ENCODE peak calls at places on chromosome 17, in four cellular contexts. M is psoas muscle, D is cardiac muscle cell, G is testis. A is an unnamed sample.
A peak's percentile ranks its signal among the peaks of the same experiment; 100 is the strongest.

GRCh38 chr17:74823176-74823495 is 36.5 kb downstream of the GRIN2C start:
- DNase-seq in M (no peak), D (no peak), G (no peak), A (no peak)

GRCh38 chr17:49496183-49496865 is 1.2 kb downstream of the NGFR start:
- DNase-seq in M (peak; percentile 90), D (peak; percentile 64), G (peak; percentile 89), A (peak; percentile 89)

GRCh38 chr17:79915850-79916430 is 76.7 kb upstream of the CBX4 start:
- DNase-seq in M (peak; percentile 57), D (peak; percentile 50), G (no peak), A (no peak)

GRCh38 chr17:20315821-20316220 is 151.5 kb downstream of the LGALS9B start:
- DNase-seq in M (no peak), D (no peak), G (no peak), A (no peak)

GRCh38 chr17:13351046-13351445 is 250.7 kb downstream of the HS3ST3A1 start:
- DNase-seq in M (no peak), D (no peak), G (no peak), A (no peak)

GRCh38 chr17:60364006-60364405 is 27.9 kb downstream of the USP32 start:
- DNase-seq in M (no peak), D (no peak), G (no peak), A (no peak)

GRCh38 chr17:40602445-40603443 is 37.5 kb upstream of the CCR7 start:
- DNase-seq in M (no peak), D (no peak), G (no peak), A (peak; percentile 83)

GRCh38 chr17:8766731-8767130 is 8.4 kb upstream of the SPDYE4 start:
- DNase-seq in M (no peak), D (no peak), G (no peak), A (no peak)

GRCh38 chr17:80990921-80991644 is 558 bp upstream of the CHMP6 start:
- DNase-seq in M (no peak), D (no peak), G (no peak), A (no peak)

GRCh38 chr17:16948587-16949376 is 23.1 kb downstream of the TNFRSF13B start:
- DNase-seq in M (no peak), D (no peak), G (peak; percentile 5), A (no peak)

GRCh38 chr17:68511671-68512246 is 471 bp upstream of the PRKAR1A start:
- DNase-seq in M (peak; percentile 91), D (peak; percentile 84), G (peak; percentile 89), A (peak; percentile 93)

GRCh38 chr17:9475259-9475658 is 100.4 kb downstream of the STX8 start:
- DNase-seq in M (no peak), D (peak; percentile 27), G (no peak), A (no peak)

GRCh38 chr17:2849327-2849670 is 53.1 kb downstream of the RAP1GAP2 start:
- DNase-seq in M (no peak), D (no peak), G (no peak), A (no peak)

GRCh38 chr17:1686086-1686485 is 1.4 kb upstream of the PRPF8 start:
- DNase-seq in M (no peak), D (no peak), G (no peak), A (no peak)

GRCh38 chr17:80855968-80856862 is 135.4 kb upstream of the CHMP6 start:
- DNase-seq in M (peak; percentile 91), D (peak; percentile 89), G (no peak), A (peak; percentile 90)

GRCh38 chr17:58960068-58960467 is 146.6 kb downstream of the TRIM37 start:
- DNase-seq in M (no peak), D (peak; percentile 62), G (peak; percentile 20), A (no peak)

GRCh38 chr17:83116311-83116771 is 36.9 kb downstream of the METRNL start:
- DNase-seq in M (peak; percentile 49), D (no peak), G (no peak), A (no peak)

GRCh38 chr17:63249256-63250006 is 196.7 kb downstream of the CYB561 start:
- DNase-seq in M (no peak), D (peak; percentile 77), G (no peak), A (no peak)

GRCh38 chr17:14594690-14595089 is 293.8 kb downstream of the HS3ST3B1 start:
- DNase-seq in M (no peak), D (no peak), G (no peak), A (no peak)

GRCh38 chr17:27489045-27489715 is 32.9 kb downstream of the KSR1 start:
- DNase-seq in M (peak; percentile 89), D (peak; percentile 84), G (peak; percentile 51), A (peak; percentile 87)

GRCh38 chr17:76735586-76736348 is 1.4 kb downstream of the SRSF2 start:
- DNase-seq in M (no peak), D (no peak), G (no peak), A (no peak)

GRCh38 chr17:41004397-41004796 is 4.5 kb downstream of the KRTAP3-1 start:
- DNase-seq in M (no peak), D (no peak), G (no peak), A (no peak)

GRCh38 chr17:75908201-75908600 is 3.5 kb upstream of the MRPL38 start:
- DNase-seq in M (no peak), D (no peak), G (no peak), A (no peak)

GRCh38 chr17:15048381-15048780 is 216.7 kb downstream of the PMP22 start:
- DNase-seq in M (no peak), D (no peak), G (no peak), A (no peak)

GRCh38 chr17:80750263-80750662 is 205.6 kb downstream of the RPTOR start:
- DNase-seq in M (peak; percentile 67), D (no peak), G (no peak), A (peak; percentile 52)

GRCh38 chr17:7354262-7354781 is 634 bp upstream of the TMEM95 start:
- DNase-seq in M (no peak), D (peak; percentile 26), G (peak; percentile 51), A (no peak)

GRCh38 chr17:74276561-74277009 is 2.6 kb downstream of the DNAI2 start:
- DNase-seq in M (no peak), D (peak; percentile 79), G (peak; percentile 77), A (peak; percentile 73)

GRCh38 chr17:82636626-82637598 is 11.3 kb downstream of the WDR45B start:
- DNase-seq in M (no peak), D (no peak), G (no peak), A (no peak)

GRCh38 chr17:62093188-62094155 is 28.4 kb upstream of the MED13 start:
- DNase-seq in M (no peak), D (peak; percentile 58), G (no peak), A (no peak)

GRCh38 chr17:9240659-9241370 is 219.5 kb downstream of the NTN1 start:
- DNase-seq in M (peak; percentile 86), D (peak; percentile 68), G (peak; percentile 40), A (peak; percentile 93)

GRCh38 chr17:67718325-67718941 is 697 bp downstream of the NOL11 start:
- DNase-seq in M (no peak), D (peak; percentile 26), G (no peak), A (no peak)

GRCh38 chr17:42405963-42406495 is 17.0 kb downstream of the CAVIN1 start:
- DNase-seq in M (peak; percentile 92), D (peak; percentile 86), G (peak; percentile 90), A (peak; percentile 94)

GRCh38 chr17:21460358-21460757 is 84.2 kb downstream of the KCNJ12 start:
- DNase-seq in M (no peak), D (peak; percentile 59), G (no peak), A (no peak)

GRCh38 chr17:41707803-41708669 is 4.1 kb upstream of the GAST start:
- DNase-seq in M (no peak), D (no peak), G (no peak), A (no peak)

GRCh38 chr17:39664581-39665561 is at the start of gene TCAP:
- DNase-seq in M (peak; percentile 86), D (no peak), G (no peak), A (no peak)

DNA sequence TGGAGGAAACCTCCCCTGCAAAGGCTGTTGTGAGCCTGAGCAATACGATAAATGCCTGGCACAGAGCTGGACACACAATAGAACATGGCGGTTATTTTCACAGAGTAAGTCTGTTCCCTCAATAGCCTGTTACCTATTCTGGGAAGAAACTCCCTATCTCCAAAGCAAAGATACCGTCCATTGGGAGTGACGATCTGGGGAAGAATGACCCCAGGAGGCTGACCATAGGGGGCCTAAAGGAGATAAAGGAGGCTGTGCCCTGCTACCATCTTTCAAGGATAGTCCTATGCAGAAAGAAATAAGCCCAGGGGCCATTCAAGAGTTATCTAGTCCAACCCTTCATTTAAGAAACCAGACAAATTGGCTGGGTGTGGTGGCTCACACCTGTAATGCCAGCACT is 4.1 kb upstream of the AXIN2 start:
- DNase-seq in M (no peak), D (no peak), G (no peak), A (no peak)
- H3K4me3 ChIP-seq in M (no peak overlapping the region), D (no peak overlapping the region), G (no peak overlapping the region), A (no peak overlapping the region)

GRCh38 chr17:78197147-78197830 is 10.1 kb downstream of the AFMID start:
- DNase-seq in M (no peak), D (no peak), G (no peak), A (no peak)

GRCh38 chr17:78196712-78197111 is 9.6 kb downstream of the AFMID start:
- DNase-seq in M (no peak), D (no peak), G (no peak), A (no peak)

GRCh38 chr17:78186689-78187595 is at the start of the genes AFMID and TK1:
- DNase-seq in M (peak; percentile 98), D (peak; percentile 98), G (peak; percentile 97), A (peak; percentile 97)

GRCh38 chr17:78192616-78193015 is 5.5 kb downstream of the AFMID start:
- DNase-seq in M (no peak), D (no peak), G (no peak), A (no peak)
- H3K4me3 ChIP-seq in M (no peak overlapping the region), D (no peak overlapping the region), G (no peak overlapping the region), A (no peak overlapping the region)

DNA sequence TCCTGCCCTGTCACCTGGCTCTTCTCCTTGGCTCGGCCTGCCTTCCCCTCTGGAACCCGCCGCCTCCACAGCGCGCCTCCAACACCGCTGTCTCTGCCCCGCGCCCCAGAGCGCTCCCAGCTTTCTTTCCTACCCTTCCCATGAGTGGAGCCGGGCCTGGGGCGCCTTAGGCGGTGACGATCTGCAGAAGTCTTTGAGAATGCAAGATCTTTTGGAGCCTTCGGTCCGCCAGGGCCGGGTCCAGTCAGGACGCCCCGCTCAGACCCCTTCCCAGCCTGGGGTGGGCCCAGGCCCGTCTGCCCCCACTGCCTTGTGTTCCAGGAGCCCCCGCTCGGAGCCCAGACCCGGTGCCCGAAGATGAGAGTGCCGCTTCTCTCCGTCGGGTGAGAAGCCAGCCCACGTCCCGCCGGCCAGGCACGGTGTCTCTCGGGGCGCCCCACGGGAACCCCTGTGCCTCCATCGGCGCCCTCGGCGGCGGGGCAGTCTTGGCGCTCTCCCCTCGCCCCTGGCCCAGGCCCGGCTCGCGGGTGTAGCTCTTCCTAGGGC is 40.0 kb downstream of the MRM1 start:
- DNase-seq in M (no peak), D (no peak), G (no peak), A (no peak)
- H3K4me3 ChIP-seq in M (peak overlapping the region; percentile 59), D (peak overlapping the region; percentile 41), G (peak overlapping the region; percentile 37), A (peak overlapping the region; percentile 4)

DNA sequence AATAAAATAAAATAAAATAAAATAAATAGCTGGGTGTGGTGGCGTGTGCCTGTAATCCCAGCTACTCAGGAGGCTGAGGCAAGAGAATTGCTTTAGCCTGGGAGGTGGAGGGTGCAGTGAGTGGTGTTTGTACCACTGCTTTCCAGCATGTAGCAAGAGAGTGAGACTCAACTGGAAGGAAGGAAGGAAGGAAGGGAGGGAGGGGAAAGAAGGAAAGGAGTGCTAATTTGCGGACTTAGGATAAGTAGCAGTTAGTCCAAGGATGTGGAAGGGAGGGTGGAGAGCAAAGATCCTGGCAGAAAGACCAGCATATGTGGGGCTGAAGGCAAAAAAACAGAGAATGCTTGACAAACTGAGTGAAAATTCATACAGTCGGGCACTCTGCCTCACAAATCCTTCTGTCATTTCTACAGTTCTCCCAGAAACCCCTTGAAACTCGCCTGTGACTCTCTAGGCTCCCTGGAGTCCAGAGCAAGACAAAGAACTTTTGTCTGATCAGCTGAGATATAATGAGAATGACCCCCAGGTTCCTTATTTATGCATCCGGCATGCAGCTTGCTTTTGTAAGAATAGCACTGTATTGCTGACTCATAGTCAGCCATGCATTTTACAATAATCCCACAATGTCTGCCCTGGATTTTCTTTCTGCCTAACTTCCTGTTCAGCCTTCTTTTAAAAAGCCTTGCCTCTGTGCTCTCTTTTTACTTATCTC is 31.5 kb downstream of the CDK5RAP3 start:
- DNase-seq in M (no peak), D (peak; percentile 84), G (no peak), A (no peak)
- H3K4me3 ChIP-seq in M (no peak overlapping the region), D (no peak overlapping the region), G (no peak overlapping the region), A (no peak overlapping the region)

A was measured in sigmoid colon.